ENCODE peak calls at places on chromosomes 2 and 18, in five cellular contexts. S, O, U, N and V are unnamed samples.

GRCh38 chr2:70733428-70734185 is 34.4 kb downstream of the ADD2 start:
- DNase-seq in S (no peak), N (no peak), O (no peak), U (no peak), V (no peak)

GRCh38 chr2:216572582-216573578 is 60.3 kb upstream of the IGFBP2 start:
- DNase-seq in N (no peak), U (no peak), O (no peak), S (peak; percentile 60), V (no peak)

GRCh38 chr2:16196687-16197503 is 256.5 kb downstream of the MYCN start:
- DNase-seq in N (peak; percentile 43), O (no peak), S (no peak), U (no peak), V (no peak)

GRCh38 chr2:186575302-186575701 is 14.6 kb upstream of the ITGAV start:
- DNase-seq in N (peak; percentile 92), O (peak; percentile 89), U (peak; percentile 76), S (peak; percentile 99), V (peak; percentile 96)

GRCh38 chr2:65729246-65729645 is 296.8 kb upstream of the SPRED2 start:
- DNase-seq in S (no peak), O (peak; percentile 46), N (no peak), U (no peak), V (no peak)

GRCh38 chr18:995641-996040 is 91.0 kb downstream of the ADCYAP1 start:
- DNase-seq in N (no peak), S (peak; percentile 45), O (peak; percentile 76), U (no peak), V (peak; percentile 79)

GRCh38 chr2:174334278-174334715 is 457 bp upstream of the SP9 start:
- DNase-seq in N (no peak), O (no peak), S (no peak), U (no peak), V (no peak)

GRCh38 chr18:59024829-59025228 is 114.9 kb upstream of the SEC11C start:
- DNase-seq in O (no peak), N (no peak), S (peak; percentile 78), U (no peak), V (no peak)

GRCh38 chr2:126942427-126943203 is 43.9 kb downstream of the TEX51 start:
- DNase-seq in S (no peak), U (no peak), O (no peak), N (no peak), V (no peak)

GRCh38 chr2:178858896-178859628 is 51.8 kb upstream of the TTN start:
- DNase-seq in U (no peak), N (no peak), S (no peak), O (no peak), V (no peak)

GRCh38 chr2:186991766-186992417 is 142.9 kb upstream of the ZSWIM2 start:
- DNase-seq in S (peak; percentile 31), O (no peak), N (no peak), U (no peak), V (peak; percentile 13)

GRCh38 chr2:6828299-6828584 is 37.5 kb downstream of the CMPK2 start:
- DNase-seq in O (no peak), S (peak; percentile 66), U (no peak), N (peak; percentile 66), V (peak; percentile 46)

GRCh38 chr2:132503621-132504200 is 87.1 kb downstream of the GPR39 start:
- DNase-seq in O (peak; percentile 43), N (no peak), U (no peak), S (no peak), V (peak; percentile 39)

GRCh38 chr2:33378551-33379220 is 97.8 kb upstream of the RASGRP3 start:
- DNase-seq in N (no peak), S (no peak), O (no peak), U (no peak), V (peak; percentile 11)

GRCh38 chr2:172181840-172182239 is 79.1 kb upstream of the DLX2 start:
- DNase-seq in S (no peak), O (no peak), N (peak; percentile 50), U (no peak), V (no peak)

GRCh38 chr2:130827502-130828251 is 9.0 kb upstream of the ARHGEF4 start:
- DNase-seq in N (no peak), O (peak; percentile 75), S (peak; percentile 21), U (no peak), V (peak; percentile 84)

GRCh38 chr2:150997702-150998480 is 263.8 kb downstream of the RBM43 start:
- DNase-seq in U (no peak), S (peak; percentile 46), O (no peak), N (no peak), V (no peak)

GRCh38 chr2:100900156-100900795 is 80.3 kb downstream of the NPAS2 start:
- DNase-seq in U (no peak), N (no peak), O (no peak), S (no peak), V (peak; percentile 63)

GRCh38 chr2:143152652-143153051 is 23.4 kb downstream of the ARHGAP15 start:
- DNase-seq in N (no peak), S (no peak), O (no peak), U (no peak), V (no peak)

GRCh38 chr2:152033146-152033545 is 65.7 kb downstream of the CACNB4 start:
- DNase-seq in U (no peak), O (no peak), N (no peak), S (no peak), V (no peak)

GRCh38 chr2:69652206-69652605 is 8.7 kb upstream of the AAK1 start:
- DNase-seq in O (peak; percentile 95), U (peak; percentile 77), N (peak; percentile 21), S (peak; percentile 51), V (peak; percentile 95)

GRCh38 chr2:69298261-69298660 is 88.8 kb downstream of the GFPT1 start:
- DNase-seq in U (peak; percentile 49), O (peak; percentile 54), N (no peak), S (peak; percentile 92), V (peak; percentile 93)

GRCh38 chr2:134570676-134571075 is 148.1 kb downstream of the TMEM163 start:
- DNase-seq in N (no peak), U (no peak), O (no peak), S (no peak), V (no peak)

GRCh38 chr2:61233581-61233980 is 71.6 kb downstream of the C2orf74 start:
- DNase-seq in S (no peak), O (no peak), N (no peak), U (no peak), V (no peak)

GRCh38 chr2:201260302-201260800 is at the start of gene CASP8:
- DNase-seq in N (no peak), S (peak; percentile 69), U (no peak), O (peak; percentile 72), V (peak; percentile 35)
- H3K4me3 ChIP-seq in N (no peak within 1 kb of the TSS), S (peak within 1 kb of the TSS; percentile 62), U (peak within 1 kb of the TSS; percentile 85), O (peak within 1 kb of the TSS; percentile 59), V (peak within 1 kb of the TSS; percentile 81)

DNA sequence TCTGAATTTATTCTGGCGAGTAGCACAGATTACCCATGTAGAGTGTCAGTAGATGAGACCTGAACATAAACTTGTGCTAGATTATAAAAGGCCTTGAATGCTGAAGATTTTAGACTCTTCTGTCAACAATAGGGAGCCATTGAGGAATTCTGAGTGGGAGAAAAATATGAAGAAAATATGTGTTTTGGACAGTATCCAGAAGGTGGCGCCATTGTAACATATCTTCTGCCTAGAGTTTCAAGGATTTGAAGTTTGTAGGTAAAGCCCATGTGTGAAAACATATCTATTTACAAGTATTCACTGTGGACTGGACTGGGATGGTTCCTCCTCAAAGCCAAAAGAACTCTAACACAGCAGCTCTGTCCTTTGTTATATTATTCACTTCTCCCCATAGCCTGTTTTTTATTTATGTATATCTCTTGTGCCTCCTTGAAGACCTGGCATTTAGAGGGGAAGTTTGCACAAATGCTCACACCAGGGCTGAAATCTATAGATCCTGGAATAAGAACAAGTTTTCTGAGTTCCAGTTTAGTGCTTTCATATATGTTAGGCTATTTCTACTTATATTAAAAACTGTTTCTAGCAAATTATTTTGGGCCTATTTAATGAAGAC is 124.9 kb downstream of the RDH14 start:
- DNase-seq in O (peak; percentile 45), U (no peak), S (peak; percentile 82), N (peak; percentile 79), V (peak; percentile 82)
- TF ChIP-seq CTCF in O (peak; percentile 90), U (peak; percentile 60), S (peak; percentile 55), N (peak; percentile 69), V (peak; percentile 86)

GRCh38 chr2:10080536-10081304 is 509 bp upstream of the CYS1 start:
- DNase-seq in S (no peak), O (no peak), U (no peak), N (peak; percentile 27), V (no peak)
- TF ChIP-seq EZH2 in S (peak; percentile 90), O (no peak), U (peak; percentile 75), N (peak; percentile 81), V (peak; percentile 47)

GRCh38 chr18:76823574-76823973 is 1.2 kb downstream of the ZNF236 start:
- DNase-seq in S (peak; percentile 43), O (no peak), U (no peak), N (peak; percentile 60), V (no peak)
- H3K4me3 ChIP-seq in S (peak overlapping the region; percentile 88), O (peak overlapping the region; percentile 68), U (peak overlapping the region; percentile 82), N (peak overlapping the region; percentile 85), V (peak overlapping the region; percentile 88)